ENCODE peak calls at places on chromosomes 3 and 15, in seven cellular contexts. U, X, R, L, C, T and S are unnamed samples.

GRCh38 chr15:89556413-89557262 is 18.6 kb upstream of the TICRR start:
- DNase-seq in L (peak), X (peak), U (no peak), R (peak), C (no peak), T (peak), S (peak)

GRCh38 chr15:40358492-40359353 is 704 bp downstream of the DISP2 start:
- DNase-seq in L (no peak), T (peak), R (no peak), X (no peak), C (peak), U (no peak), S (peak)

GRCh38 chr3:111315911-111316310 is 226.1 kb upstream of the CD96 start:
- DNase-seq in R (no peak), U (no peak), T (no peak), C (no peak), L (peak), X (no peak), S (no peak)

GRCh38 chr15:82177291-82178010 is 85.1 kb downstream of the EFL1 start:
- DNase-seq in U (no peak), X (no peak), R (no peak), C (no peak), L (peak), T (no peak), S (no peak)

GRCh38 chr3:182746959-182747358 is 46.3 kb upstream of the ATP11B start:
- DNase-seq in R (no peak), T (no peak), L (no peak), C (no peak), U (no peak), X (no peak), S (no peak)

GRCh38 chr3:150545419-150546225 is 674 bp downstream of the SERP1 start:
- DNase-seq in U (peak), L (no peak), R (no peak), C (no peak), T (no peak), X (peak), S (peak)

GRCh38 chr15:79007066-79007465 is 62.2 kb upstream of the CTSH start:
- DNase-seq in C (no peak), T (peak), U (no peak), L (peak), R (peak), X (peak), S (peak)

GRCh38 chr3:50132421-50133282 is 22.5 kb upstream of the SEMA3F start:
- DNase-seq in U (no peak), L (no peak), C (no peak), R (no peak), X (no peak), T (no peak), S (no peak)

GRCh38 chr15:90818251-90819210 is 49.9 kb upstream of the FURIN start:
- DNase-seq in R (no peak), T (no peak), C (peak), U (no peak), L (no peak), X (peak), S (peak)

GRCh38 chr3:112061152-112061551 is 25.0 kb upstream of the C3orf52 start:
- DNase-seq in T (no peak), L (peak), X (no peak), R (no peak), C (no peak), U (no peak), S (no peak)

GRCh38 chr3:105877625-105877913 is 8.8 kb upstream of the CBLB start:
- DNase-seq in U (no peak), R (no peak), T (no peak), C (no peak), L (no peak), X (no peak), S (no peak)

GRCh38 chr3:150447631-150448465 is 39.8 kb downstream of the TSC22D2 start:
- DNase-seq in R (no peak), X (no peak), U (no peak), C (no peak), L (peak), T (no peak), S (no peak)

GRCh38 chr3:108588616-108589015 is 622 bp downstream of the CIP2A start:
- DNase-seq in L (no peak), C (no peak), U (no peak), T (no peak), X (no peak), R (no peak), S (no peak)

GRCh38 chr3:108595304-108595703 is 5.8 kb downstream of the DZIP3 start:
- DNase-seq in R (no peak), X (no peak), T (no peak), U (no peak), L (no peak), C (no peak), S (no peak)

GRCh38 chr3:108590443-108590842 is 921 bp downstream of the DZIP3 start:
- DNase-seq in U (no peak), L (no peak), C (no peak), X (no peak), T (no peak), R (no peak), S (peak)

GRCh38 chr3:108589998-108590323 is 439 bp downstream of the DZIP3 start:
- DNase-seq in R (no peak), U (no peak), L (no peak), X (no peak), T (no peak), C (no peak), S (no peak)

DNA sequence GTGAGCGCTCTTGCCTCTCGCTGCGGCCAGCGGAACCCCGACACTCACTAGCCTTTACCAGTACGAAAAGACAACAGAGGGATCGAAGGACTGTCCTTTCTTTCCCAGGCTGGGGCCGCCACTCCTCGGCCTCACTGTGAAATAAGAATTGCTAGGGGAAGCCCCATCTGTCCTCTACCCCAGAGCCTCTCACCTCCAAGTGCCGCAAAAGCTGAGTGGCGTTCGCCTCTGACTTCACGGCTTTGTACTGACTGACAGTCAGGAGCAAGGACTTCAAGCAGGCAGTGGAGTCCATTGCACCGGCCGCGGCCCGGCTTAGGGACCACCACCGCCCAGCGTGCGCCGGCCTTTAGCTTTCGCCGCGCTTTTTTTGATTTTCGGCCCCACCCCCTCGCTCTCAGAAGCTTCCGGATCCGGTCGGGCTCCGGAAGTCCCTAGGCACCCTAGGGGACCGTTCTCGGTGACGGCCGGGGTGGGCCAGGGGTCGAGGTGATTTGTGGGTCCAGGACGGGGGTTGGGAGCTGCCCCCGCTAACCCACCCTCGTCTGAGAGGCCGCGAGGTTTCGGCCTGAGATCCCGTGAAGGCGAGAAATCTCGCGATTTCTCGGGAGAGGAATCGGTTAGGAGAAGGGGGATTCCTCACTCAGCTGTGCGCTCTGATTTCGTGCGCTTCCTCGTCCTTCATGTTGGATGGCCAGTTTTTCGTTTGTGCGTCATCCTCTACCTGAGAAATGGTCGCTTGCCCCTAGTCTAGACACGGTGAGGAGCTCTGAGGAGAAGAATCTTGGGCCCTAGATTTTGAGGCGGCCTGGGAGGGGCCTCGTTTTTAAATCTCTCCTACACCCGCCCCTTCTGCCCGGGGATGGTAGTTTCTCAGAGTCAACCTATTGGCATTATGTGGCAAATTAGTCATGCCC is at the start of the genes CIP2A and DZIP3:
- DNase-seq in U (peak), C (peak), T (peak), R (peak), L (peak), X (peak), S (peak)
- TF ChIP-seq CTCF in U (peak), C (no peak), T (no peak), R (no peak), L (no peak), X (no peak), S (no peak)

DNA sequence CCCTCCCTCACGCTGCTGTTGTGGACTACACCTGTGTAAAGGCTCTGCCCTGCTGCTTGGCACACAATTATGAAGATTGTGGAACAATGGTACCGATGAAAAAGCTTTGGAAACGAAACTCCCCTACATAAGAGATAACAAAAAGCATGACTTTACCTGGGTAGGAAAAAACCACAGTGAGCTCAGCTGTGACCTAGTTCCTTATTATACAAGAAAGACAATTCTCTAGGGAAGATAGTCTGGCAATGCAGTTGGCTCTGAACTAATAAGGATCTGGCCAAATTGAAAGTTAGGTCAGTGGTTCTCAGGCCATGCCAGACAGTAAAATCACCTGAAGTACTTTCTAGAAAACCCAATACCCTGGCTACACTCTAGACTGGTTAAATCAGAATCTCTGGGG is 16.1 kb downstream of the CLEC3B start:
- DNase-seq in R (no peak), L (no peak), T (no peak), U (no peak), X (no peak), C (no peak), S (no peak)
- TF ChIP-seq CTCF in R (no peak), L (no peak), T (no peak), U (no peak), X (no peak), C (no peak), S (no peak)

GRCh38 chr3:86149054-86149453 is 841.9 kb downstream of the VGLL3 start:
- DNase-seq in X (no peak), T (no peak), L (no peak), C (no peak), U (no peak), R (no peak), S (no peak)

GRCh38 chr3:86152620-86153019 is 838.3 kb downstream of the VGLL3 start:
- DNase-seq in U (no peak), T (no peak), X (no peak), L (no peak), R (no peak), C (no peak), S (no peak)

DNA sequence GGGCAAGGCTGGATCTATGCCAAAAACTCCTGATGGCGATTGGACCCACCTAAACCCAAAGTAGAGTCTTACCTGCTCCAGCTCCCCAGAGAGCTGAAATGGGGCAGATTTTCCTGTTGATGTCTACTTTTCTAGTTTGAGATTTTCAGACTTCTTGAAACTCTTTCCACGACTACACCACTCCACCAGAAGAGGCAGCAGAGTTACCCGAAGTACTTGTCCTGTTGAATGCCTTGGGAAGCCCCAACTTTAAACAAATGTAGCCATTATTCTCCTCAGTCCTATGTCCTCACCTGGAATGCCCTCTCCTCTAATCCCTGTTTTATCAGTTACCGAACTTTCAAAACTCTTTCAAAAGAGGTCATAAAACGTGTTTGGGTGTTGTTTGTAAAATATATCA is 843.8 kb downstream of the VGLL3 start:
- DNase-seq in L (no peak), R (no peak), U (no peak), X (no peak), T (no peak), C (no peak), S (no peak)
- TF ChIP-seq CTCF in L (no peak), R (no peak), U (no peak), X (no peak), T (peak), C (no peak), S (peak)

GRCh38 chr15:65937046-65937445 is 67.8 kb downstream of the RAB11A start:
- DNase-seq in X (no peak), L (no peak), R (no peak), T (no peak), U (no peak), C (no peak), S (no peak)
- TF ChIP-seq CTCF in X (no peak), L (no peak), R (no peak), T (no peak), U (no peak), C (no peak), S (no peak)

GRCh38 chr15:93236924-93237323 is 147.9 kb upstream of the RGMA start:
- DNase-seq in R (no peak), U (no peak), L (no peak), X (no peak), C (no peak), T (no peak), S (no peak)

GRCh38 chr15:93239993-93240392 is 151.0 kb upstream of the RGMA start:
- DNase-seq in X (no peak), L (no peak), C (no peak), T (no peak), U (no peak), R (no peak), S (no peak)

GRCh38 chr15:93241696-93242585 is 152.9 kb upstream of the RGMA start:
- DNase-seq in L (no peak), U (no peak), C (no peak), X (no peak), T (no peak), R (no peak), S (no peak)

GRCh38 chr15:93238641-93239040 is 149.6 kb upstream of the RGMA start:
- DNase-seq in C (no peak), R (no peak), U (no peak), X (no peak), T (no peak), L (no peak), S (no peak)

GRCh38 chr15:93239591-93239990 is 150.6 kb upstream of the RGMA start:
- DNase-seq in L (no peak), R (no peak), T (no peak), U (no peak), C (no peak), X (no peak), S (no peak)
- TF ChIP-seq CTCF in L (no peak), R (no peak), T (no peak), U (no peak), C (no peak), X (no peak), S (no peak)

GRCh38 chr3:125585595-125586223 is 9.6 kb downstream of the OSBPL11 start:
- DNase-seq in C (no peak), X (peak), R (peak), T (peak), U (no peak), L (peak), S (peak)
- TF ChIP-seq CTCF in C (peak), X (peak), R (peak), T (peak), U (peak), L (peak), S (peak)

DNA sequence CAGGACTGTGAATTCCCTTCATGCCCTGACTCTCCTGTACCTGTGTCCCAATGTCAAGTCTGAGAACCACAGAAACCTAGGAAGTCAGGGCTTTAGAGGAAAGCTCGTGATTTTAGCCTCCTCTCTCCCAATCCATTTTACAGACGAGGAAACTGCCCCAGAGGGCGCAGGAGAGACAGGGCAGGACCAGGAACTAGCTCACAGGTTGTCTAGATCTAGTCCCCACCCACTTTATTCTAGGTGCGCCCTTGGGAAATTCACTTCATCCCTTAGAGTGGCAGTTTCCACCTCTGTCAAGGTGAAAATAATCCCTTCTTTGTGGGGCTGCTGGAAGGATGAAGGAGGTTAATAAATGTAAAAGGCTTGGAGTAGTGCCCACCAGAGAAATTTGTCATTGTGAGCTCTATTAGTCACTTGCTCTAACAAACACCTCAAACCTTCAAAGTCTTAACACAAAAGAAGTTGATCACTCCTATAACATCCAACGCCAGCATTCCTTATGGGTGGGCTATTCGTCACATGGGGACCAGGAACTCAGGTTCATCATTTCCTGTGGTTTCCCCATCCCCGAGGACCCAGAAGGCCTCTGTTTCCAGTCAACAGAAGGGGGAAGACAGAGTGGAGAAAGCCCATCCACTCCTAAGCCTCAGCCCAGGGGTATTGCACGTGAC is 282.3 kb downstream of the XXYLT1 start:
- DNase-seq in T (no peak), X (no peak), R (no peak), C (no peak), U (no peak), L (no peak), S (no peak)
- TF ChIP-seq CTCF in T (no peak), X (no peak), R (no peak), C (no peak), U (no peak), L (no peak), S (no peak)

DNA sequence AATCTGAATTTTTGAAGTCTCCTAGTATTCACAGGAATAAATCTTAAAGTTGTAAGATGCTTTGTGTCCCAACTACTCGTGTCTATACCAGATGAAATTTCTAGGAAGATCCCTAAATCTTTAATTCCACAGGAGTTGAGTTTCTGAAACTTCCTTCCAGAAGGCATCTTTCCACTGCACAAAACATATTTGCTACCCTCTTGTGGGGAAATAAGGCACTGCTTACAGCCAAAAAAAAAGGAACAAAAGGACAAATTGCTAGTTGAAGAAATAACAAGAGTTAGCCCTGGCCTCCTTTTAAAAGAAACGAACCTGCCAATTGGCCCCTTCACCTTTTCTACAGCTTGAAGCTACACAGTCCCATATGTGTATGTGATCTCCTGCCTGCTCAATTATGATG is 54.0 kb downstream of the TAFA4 start:
- DNase-seq in L (peak), X (no peak), U (no peak), R (no peak), C (no peak), T (peak), S (no peak)
- TF ChIP-seq CTCF in L (peak), X (peak), U (peak), R (peak), C (no peak), T (peak), S (peak)